ENCODE peak calls at places on chromosomes 1 and 21, in four cellular contexts. V is trophoblast cell; S is CD8-positive, alpha-beta T cell; M is suprapubic skin. F is an unnamed sample.

GRCh38 chr1:184497962-184498723 is 111.3 kb downstream of the C1orf21 start:
- DNase-seq in V (no peak), S (no peak), M (no peak), F (no peak)

GRCh38 chr1:69929278-69930057 is 275.9 kb downstream of the LRRC40 start:
- DNase-seq in V (peak; percentile 43), S (no peak), M (no peak), F (no peak)

GRCh38 chr1:26290061-26290415 is 10.2 kb downstream of the SH3BGRL3 start:
- DNase-seq in V (no peak), S (no peak), M (no peak), F (no peak)

GRCh38 chr21:42421018-42421793 is 17.5 kb downstream of the UBASH3A start:
- DNase-seq in V (no peak), S (no peak), M (no peak), F (no peak)

GRCh38 chr21:41620982-41621381 is 113.0 kb upstream of the TMPRSS2 start:
- DNase-seq in V (no peak), S (no peak), M (no peak), F (no peak)

GRCh38 chr1:37865348-37866119 is 6.1 kb upstream of the MTF1 start:
- DNase-seq in V (no peak), S (no peak), M (no peak), F (no peak)

GRCh38 chr1:100034465-100034864 is 64.7 kb downstream of the SLC35A3 start:
- DNase-seq in V (peak; percentile 10), S (no peak), M (no peak), F (no peak)

GRCh38 chr21:34886554-34887385 is 162.3 kb downstream of the RUNX1 start:
- DNase-seq in V (peak; percentile 47), S (no peak), M (no peak), F (no peak)

GRCh38 chr1:23848673-23849616 is 19.1 kb downstream of the FUCA1 start:
- DNase-seq in V (no peak), S (no peak), M (no peak), F (no peak)

GRCh38 chr1:25485536-25486235 is 55.0 kb downstream of the MACO1 start:
- DNase-seq in V (peak; percentile 46), S (no peak), M (no peak), F (no peak)

DNA sequence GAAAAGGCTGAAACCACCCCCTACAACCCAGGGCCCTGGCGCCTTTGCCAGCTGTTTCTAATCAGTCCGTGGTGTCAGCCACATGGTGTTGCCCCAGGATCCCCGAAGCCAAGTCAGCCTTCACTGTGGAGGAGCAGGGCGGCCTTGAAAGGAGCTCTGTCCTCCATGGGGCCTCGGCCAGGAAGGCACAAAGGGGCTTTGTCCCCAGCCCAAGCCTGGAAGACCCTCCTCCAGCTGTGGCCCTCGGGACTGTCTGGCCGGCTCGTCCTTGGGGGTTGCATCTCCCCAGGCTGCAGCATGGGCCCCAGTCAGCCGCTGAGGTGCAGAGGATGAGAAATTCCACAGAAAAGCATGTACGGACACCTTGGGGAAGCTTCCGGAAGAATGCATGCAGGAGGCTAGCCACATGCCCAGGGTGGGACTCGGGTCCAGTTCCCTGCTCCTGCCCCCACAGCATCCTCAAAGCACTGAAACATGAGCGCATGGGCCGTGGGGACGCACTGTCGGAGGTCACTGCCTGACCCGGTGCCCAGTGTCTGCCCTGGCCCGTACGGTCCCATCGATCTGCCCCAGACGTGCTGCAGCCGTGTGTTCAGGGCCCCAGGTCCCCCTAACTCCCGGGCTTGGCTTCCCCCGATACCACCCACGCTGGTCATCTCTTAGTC is 38.6 kb upstream of the POFUT2 start:
- DNase-seq in V (no peak), S (no peak), M (no peak), F (no peak)
- H3K4me1 ChIP-seq in V (peaks cover 31% of the 10 kb centered on the region), S (peaks cover 28% of the 10 kb centered on the region), M (peaks cover 32% of the 10 kb centered on the region), F (peaks cover 31% of the 10 kb centered on the region)

DNA sequence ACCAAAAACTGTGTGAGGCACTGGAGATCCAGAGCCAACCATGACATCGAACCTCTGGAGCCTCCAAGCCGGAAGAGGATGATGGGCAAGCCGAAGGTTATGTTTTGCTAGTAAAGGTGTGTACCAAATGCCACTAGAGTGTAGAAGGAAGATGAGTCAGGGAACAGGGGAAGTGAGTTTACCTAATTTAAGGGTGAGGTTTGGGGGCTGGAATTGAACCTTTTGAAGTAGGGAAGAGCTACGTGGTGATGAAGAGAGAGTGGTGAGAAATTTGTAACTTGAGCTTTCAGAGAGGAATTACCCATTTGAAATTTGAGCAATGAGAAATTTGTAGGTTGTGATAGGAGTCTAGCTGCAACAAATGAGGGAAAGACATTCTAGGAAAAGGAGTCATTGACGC is 70.1 kb upstream of the TENT5C start:
- DNase-seq in V (no peak), S (no peak), M (no peak), F (no peak)
- H3K4me3 ChIP-seq in V (no peak overlapping the region), S (no peak overlapping the region), M (no peak overlapping the region), F (no peak overlapping the region)

GRCh38 chr1:33273961-33274371 is 17.7 kb downstream of the ZNF362 start:
- DNase-seq in V (no peak), S (no peak), M (peak; percentile 72), F (no peak)

GRCh38 chr1:33273402-33273801 is 17.1 kb downstream of the ZNF362 start:
- DNase-seq in V (no peak), S (no peak), M (peak; percentile 44), F (no peak)

GRCh38 chr1:33271666-33272505 is 15.6 kb downstream of the ZNF362 start:
- DNase-seq in V (no peak), S (no peak), M (peak; percentile 73), F (no peak)

GRCh38 chr1:33272930-33273329 is 16.6 kb downstream of the ZNF362 start:
- DNase-seq in V (no peak), S (no peak), M (peak; percentile 45), F (no peak)

DNA sequence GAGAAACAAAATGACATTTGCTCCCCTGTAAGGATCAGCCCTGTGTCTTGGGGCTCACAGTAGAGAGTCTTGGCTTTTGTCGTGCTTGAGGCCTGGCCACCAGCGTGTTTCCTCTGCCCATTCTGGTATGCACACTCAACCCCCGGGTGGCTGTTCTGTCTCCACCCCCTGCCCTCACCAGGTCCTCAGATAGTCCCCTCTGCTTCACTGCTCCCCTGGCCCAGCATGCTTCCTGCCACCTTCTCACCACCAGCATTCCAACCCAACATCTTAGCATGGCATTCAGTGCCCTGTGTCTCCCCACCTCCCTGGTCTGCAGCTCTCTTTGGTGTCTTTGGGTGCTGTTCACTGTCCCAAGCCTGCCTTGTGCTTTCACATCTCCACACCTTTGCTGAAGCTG is 16.2 kb downstream of the ZNF362 start:
- DNase-seq in V (no peak), S (no peak), M (peak; percentile 62), F (no peak)
- H3K4me1 ChIP-seq in V (peaks cover 3% of the 10 kb centered on the region), S (peaks cover 25% of the 10 kb centered on the region), M (peaks cover 32% of the 10 kb centered on the region), F (no peaks in the 10 kb centered on the region)

GRCh38 chr1:109808703-109809102 is 45.0 kb upstream of the EPS8L3 start:
- DNase-seq in V (no peak), S (no peak), M (no peak), F (no peak)
- H3K4me3 ChIP-seq in V (peak overlapping the region; percentile 5), S (no peak overlapping the region), M (no peak overlapping the region), F (no peak overlapping the region)

GRCh38 chr1:67338642-67339041 is 31.0 kb downstream of the IL12RB2 start:
- DNase-seq in V (peak; percentile 18), S (no peak), M (no peak), F (no peak)
- H3K4me1 ChIP-seq in V (no peaks in the 10 kb centered on the region), S (peaks cover 25% of the 10 kb centered on the region), M (peaks cover 6% of the 10 kb centered on the region), F (no peaks in the 10 kb centered on the region)

DNA sequence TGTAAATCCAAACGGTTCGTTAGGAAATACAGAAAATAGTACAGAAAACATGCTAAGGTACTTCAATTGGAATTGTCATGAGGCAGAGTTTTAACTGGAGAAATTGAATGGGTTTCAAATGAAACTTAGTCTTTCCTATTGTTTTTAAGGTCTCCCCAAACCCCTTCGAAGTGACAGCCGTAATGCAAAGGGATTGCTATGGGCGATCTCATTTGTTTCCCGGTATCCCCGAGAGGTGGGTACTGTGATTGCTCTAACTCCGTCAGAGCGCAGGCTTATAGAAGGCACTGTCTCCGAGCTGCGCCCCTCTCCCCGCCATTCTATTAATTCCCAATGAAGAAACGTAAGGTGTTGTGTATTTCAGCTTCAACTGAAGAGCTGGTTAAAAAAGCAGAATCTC is 22.0 kb upstream of the RNF187 start:
- DNase-seq in V (no peak), S (no peak), M (no peak), F (no peak)
- H3K4me3 ChIP-seq in V (no peak overlapping the region), S (peak overlapping the region; percentile 51), M (no peak overlapping the region), F (no peak overlapping the region)

GRCh38 chr1:226987623-226988336 is 47.7 kb downstream of the COQ8A start:
- DNase-seq in V (no peak), S (no peak), M (no peak), F (no peak)
- H3K4me1 ChIP-seq in V (peaks cover 15% of the 10 kb centered on the region), S (peaks cover 15% of the 10 kb centered on the region), M (peaks cover 21% of the 10 kb centered on the region), F (no peaks in the 10 kb centered on the region)

DNA sequence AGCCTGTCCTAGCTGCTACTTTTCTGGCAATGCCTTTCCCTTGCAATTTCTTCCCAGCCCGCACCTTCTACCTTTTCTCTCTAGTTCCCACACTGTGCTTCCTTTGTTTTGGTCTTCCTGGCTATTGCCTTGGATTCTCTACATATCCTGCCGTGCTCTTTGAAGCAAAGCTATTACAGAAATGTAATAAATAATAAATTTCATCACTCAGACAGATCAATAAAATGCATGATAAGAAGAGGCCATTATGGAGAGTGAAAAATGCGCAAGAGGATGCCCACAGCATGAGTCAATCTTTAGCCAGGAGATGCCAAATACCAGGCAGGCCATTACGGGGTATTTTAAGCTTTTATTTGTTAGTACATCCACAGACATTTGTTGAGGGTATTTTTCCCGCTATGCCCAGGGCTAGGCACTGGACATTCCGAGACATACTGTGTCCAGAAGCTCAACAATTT is 163.6 kb downstream of the ST6GALNAC3 start:
- DNase-seq in V (peak; percentile 28), S (no peak), M (no peak), F (no peak)
- H3K4me3 ChIP-seq in V (no peak overlapping the region), S (no peak overlapping the region), M (no peak overlapping the region), F (no peak overlapping the region)